ENCODE peak calls at places on chromosomes 12 and 14, in seven cellular contexts. R is HCT116, K is K562, F is GM12878, U is H1, Q is SK-N-SH, D is HepG2. V is an unnamed sample.

GRCh38 chr14:71554959-71555612 is 377.1 kb upstream of the RGS6 start:
- DNase-seq in F (peak; percentile 48), R (no peak), D (no peak), K (no peak), U (no peak), Q (no peak), V (no peak)

GRCh38 chr12:66066071-66066928 is 64.2 kb downstream of the LLPH start:
- DNase-seq in K (no peak), U (no peak), R (no peak), Q (no peak), F (peak; percentile 75), D (peak; percentile 78), V (no peak)

GRCh38 chr14:49876563-49877127 is 16.2 kb upstream of the ARF6 start:
- DNase-seq in U (no peak), Q (no peak), K (no peak), D (no peak), F (no peak), R (no peak), V (no peak)

GRCh38 chr12:108814462-108815211 is 42.7 kb downstream of the SSH1 start:
- DNase-seq in U (no peak), R (no peak), K (no peak), Q (no peak), D (no peak), F (no peak), V (no peak)

GRCh38 chr12:5317556-5317955 is 114.4 kb upstream of the NTF3 start:
- DNase-seq in D (no peak), R (no peak), K (no peak), U (no peak), F (no peak), Q (no peak), V (no peak)

GRCh38 chr14:61559641-61560201 is 135.6 kb upstream of the HIF1A start:
- DNase-seq in K (peak; percentile 85), F (no peak), Q (peak; percentile 40), U (no peak), R (peak; percentile 71), D (peak; percentile 95), V (no peak)

GRCh38 chr12:126937431-126937830 is 1329.5 kb upstream of the TMEM132C start:
- DNase-seq in K (no peak), Q (no peak), U (no peak), D (no peak), F (no peak), R (no peak), V (no peak)

GRCh38 chr14:105392161-105393090 is 5.9 kb upstream of the TEX22 start:
- DNase-seq in U (no peak), R (no peak), Q (no peak), D (no peak), K (no peak), F (no peak), V (no peak)

GRCh38 chr12:15863258-15863835 is 18.8 kb upstream of the STRAP start:
- DNase-seq in D (peak; percentile 16), K (no peak), U (no peak), Q (no peak), F (no peak), R (no peak), V (no peak)

GRCh38 chr14:95620659-95621059 is 65.6 kb upstream of the TCL1B start:
- DNase-seq in F (no peak), Q (no peak), R (no peak), U (no peak), K (peak; percentile 32), D (no peak), V (no peak)

GRCh38 chr14:77301103-77301502 is 19.6 kb downstream of the POMT2 start:
- DNase-seq in Q (peak; percentile 65), K (peak; percentile 60), F (no peak), U (peak; percentile 90), R (peak; percentile 68), D (peak; percentile 75), V (peak; percentile 69)
- TF ChIP-seq SIN3A in Q (no peak), K (no peak), F (no peak), U (peak; percentile 57), R (no peak), D (no peak), V (no peak)

DNA sequence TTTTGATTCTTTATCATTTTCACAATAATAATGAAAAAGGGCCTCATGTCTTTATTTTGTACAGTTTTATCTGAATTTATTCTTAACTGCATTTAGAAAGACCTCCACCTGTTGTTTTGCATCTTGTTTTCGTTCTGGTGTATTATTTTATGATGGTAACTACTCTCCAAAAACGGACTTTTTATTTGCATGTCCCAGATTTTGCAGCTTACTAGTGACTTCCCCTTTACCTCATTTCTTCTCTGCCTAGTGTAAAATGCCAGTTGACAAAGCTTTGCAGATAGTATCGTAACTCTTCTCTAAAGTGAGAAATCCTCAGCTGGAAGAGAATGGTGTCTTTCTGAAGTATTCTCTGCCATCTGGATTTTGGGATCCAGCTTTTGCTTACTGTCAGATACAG is 17.2 kb downstream of the PEX5 start:
- DNase-seq in F (no peak), K (no peak), D (no peak), U (no peak), Q (no peak), R (no peak), V (no peak)
- TF ChIP-seq SIN3A in F (no peak), K (no peak), D (no peak), U (no peak), Q (no peak), R (no peak), V (no peak)

GRCh38 chr12:98514984-98515367 is 414 bp upstream of the TMPO start:
- DNase-seq in D (no peak), Q (peak; percentile 51), R (no peak), K (no peak), U (no peak), F (no peak), V (no peak)
- TF ChIP-seq SIN3A in D (no peak), Q (no peak), R (no peak), K (no peak), U (peak; percentile 15), F (no peak), V (no peak)

DNA sequence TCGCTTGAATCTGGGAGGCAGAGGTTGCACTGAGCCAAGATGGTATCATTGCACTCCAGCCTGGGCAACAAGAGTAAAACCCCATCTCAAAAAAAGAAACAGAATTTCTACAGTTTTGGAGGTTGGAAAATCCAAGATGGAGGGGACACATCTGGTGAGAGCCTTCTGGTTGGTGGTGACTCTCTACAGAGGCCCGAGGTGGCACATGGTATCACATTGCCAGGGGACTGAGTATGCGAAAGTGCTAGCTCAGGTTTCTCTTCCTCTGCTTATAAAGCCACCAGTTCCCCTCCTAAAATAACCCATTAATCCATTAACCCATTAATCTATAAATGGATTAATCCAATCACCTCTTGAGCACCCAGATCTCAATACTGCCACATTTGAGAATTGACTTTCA is 70.8 kb upstream of the DACT1 start:
- DNase-seq in F (no peak), Q (no peak), D (no peak), U (no peak), K (no peak), R (no peak), V (no peak)
- TF ChIP-seq SIN3A in F (no peak), Q (no peak), D (no peak), U (no peak), K (no peak), R (no peak), V (no peak)

GRCh38 chr14:52833891-52834290 is 42.5 kb upstream of the GNPNAT1 start:
- DNase-seq in R (no peak), F (no peak), Q (peak; percentile 67), D (no peak), K (no peak), U (no peak), V (no peak)

GRCh38 chr14:52837451-52837850 is 46.0 kb upstream of the GNPNAT1 start:
- DNase-seq in K (no peak), R (no peak), Q (no peak), F (no peak), D (no peak), U (no peak), V (no peak)

GRCh38 chr14:52835122-52835903 is 43.9 kb upstream of the GNPNAT1 start:
- DNase-seq in D (no peak), Q (peak; percentile 63), F (no peak), K (peak; percentile 12), U (no peak), R (peak; percentile 57), V (no peak)

GRCh38 chr14:52829527-52829926 is 38.1 kb upstream of the GNPNAT1 start:
- DNase-seq in K (no peak), U (no peak), R (no peak), F (no peak), Q (no peak), D (no peak), V (no peak)

GRCh38 chr14:52834440-52834842 is 43.0 kb upstream of the GNPNAT1 start:
- DNase-seq in K (no peak), R (no peak), U (no peak), F (no peak), D (no peak), Q (peak; percentile 38), V (no peak)
- TF ChIP-seq SIN3A in K (no peak), R (no peak), U (no peak), F (no peak), D (no peak), Q (no peak), V (no peak)

GRCh38 chr14:36522972-36523685 is 3.1 kb upstream of the NKX2-1 start:
- DNase-seq in K (no peak), D (no peak), U (peak; percentile 58), F (no peak), R (no peak), Q (no peak), V (no peak)
- TF ChIP-seq SIN3A in K (no peak), D (no peak), U (no peak), F (no peak), R (no peak), Q (no peak), V (no peak)

GRCh38 chr14:65927871-65928270 is 515.3 kb downstream of the FUT8 start:
- DNase-seq in D (no peak), Q (no peak), U (no peak), K (no peak), R (no peak), F (no peak), V (no peak)
- TF ChIP-seq SIN3A in D (no peak), Q (no peak), U (no peak), K (no peak), R (no peak), F (no peak), V (no peak)

GRCh38 chr12:53532524-53533445 is 25.5 kb upstream of the NPFF start:
- DNase-seq in Q (no peak), R (no peak), U (no peak), K (no peak), F (no peak), D (no peak), V (no peak)

GRCh38 chr12:53533476-53533875 is 26.2 kb upstream of the NPFF start:
- DNase-seq in R (no peak), U (no peak), K (no peak), F (no peak), Q (no peak), D (no peak), V (no peak)

GRCh38 chr12:53530056-53530455 is 22.8 kb upstream of the NPFF start:
- DNase-seq in F (no peak), R (no peak), Q (no peak), U (no peak), D (no peak), K (no peak), V (no peak)

GRCh38 chr12:53532026-53532425 is 24.7 kb upstream of the NPFF start:
- DNase-seq in K (no peak), D (no peak), F (no peak), Q (no peak), R (no peak), U (no peak), V (no peak)

GRCh38 chr12:53530920-53531319 is 23.6 kb upstream of the NPFF start:
- DNase-seq in K (no peak), U (no peak), R (peak; percentile 16), D (no peak), F (no peak), Q (no peak), V (no peak)
- TF ChIP-seq SIN3A in K (no peak), U (no peak), R (no peak), D (no peak), F (no peak), Q (no peak), V (no peak)

V was measured in Panc1.